ENCODE peak calls at places on chromosomes 3 and 15, in nine cellular contexts. V, I, W, Z, B, D, R, F and P are unnamed samples.
A peak's percentile ranks its signal among the peaks of the same experiment; 100 is the strongest.

GRCh38 chr15:61908241-61908640 is 152.0 kb downstream of the VPS13C start:
- DNase-seq in V (no peak), I (no peak), W (no peak), Z (no peak), B (no peak), D (no peak), R (no peak), F (no peak), P (no peak)

GRCh38 chr3:147411777-147412176 is 2.6 kb downstream of the ZIC1 start:
- DNase-seq in V (no peak), I (no peak), W (no peak), Z (no peak), B (no peak), D (no peak), R (no peak), F (no peak), P (no peak)

GRCh38 chr15:95825198-95825597 is 505.3 kb upstream of the NR2F2 start:
- DNase-seq in V (no peak), I (no peak), W (no peak), Z (no peak), B (no peak), D (no peak), R (no peak), F (no peak), P (no peak)

GRCh38 chr15:68843425-68844311 is 23.0 kb upstream of the ANP32A start:
- DNase-seq in V (no peak), I (no peak), W (peak; percentile 30), Z (peak; percentile 10), B (no peak), D (peak; percentile 32), R (no peak), F (peak; percentile 41), P (no peak)

GRCh38 chr15:76678766-76679165 is 226.4 kb downstream of the SCAPER start:
- DNase-seq in V (no peak), I (peak; percentile 60), W (peak; percentile 55), Z (no peak), B (no peak), D (no peak), R (no peak), F (no peak), P (peak; percentile 19)

GRCh38 chr3:72973031-72973723 is 23.4 kb upstream of the PPP4R2 start:
- DNase-seq in V (no peak), I (peak; percentile 19), W (no peak), Z (peak; percentile 84), B (peak; percentile 70), D (no peak), R (no peak), F (no peak), P (no peak)

GRCh38 chr15:58441376-58442070 is 9.7 kb downstream of the LIPC start:
- DNase-seq in V (no peak), I (peak; percentile 87), W (peak; percentile 81), Z (no peak), B (no peak), D (no peak), R (peak; percentile 43), F (no peak), P (no peak)

GRCh38 chr3:112084980-112085697 is 1.1 kb upstream of the C3orf52 start:
- DNase-seq in V (no peak), I (no peak), W (no peak), Z (peak; percentile 56), B (no peak), D (no peak), R (no peak), F (no peak), P (no peak)

GRCh38 chr15:40845511-40846284 is 1.9 kb downstream of the SPINT1 start:
- DNase-seq in V (no peak), I (no peak), W (no peak), Z (peak; percentile 87), B (peak; percentile 78), D (no peak), R (no peak), F (no peak), P (no peak)

GRCh38 chr15:71683401-71684274 is 126.7 kb upstream of the NR2E3 start:
- DNase-seq in V (no peak), I (peak; percentile 57), W (peak; percentile 29), Z (no peak), B (no peak), D (no peak), R (no peak), F (no peak), P (no peak)

GRCh38 chr15:38254065-38254883 is 1.6 kb downstream of the SPRED1 start:
- DNase-seq in V (no peak), I (peak; percentile 68), W (peak; percentile 72), Z (peak; percentile 62), B (peak; percentile 46), D (peak; percentile 12), R (no peak), F (peak; percentile 11), P (no peak)

GRCh38 chr15:59457103-59457502 is 19.1 kb downstream of the FAM81A start:
- DNase-seq in V (no peak), I (no peak), W (no peak), Z (no peak), B (no peak), D (no peak), R (no peak), F (no peak), P (no peak)

GRCh38 chr3:184584001-184584891 is 22.7 kb downstream of the EPHB3 start:
- DNase-seq in V (no peak), I (no peak), W (no peak), Z (no peak), B (no peak), D (no peak), R (no peak), F (no peak), P (no peak)

GRCh38 chr15:82540984-82541431 is 751 bp upstream of the RPS17 start:
- DNase-seq in V (no peak), I (peak; percentile 38), W (peak; percentile 29), Z (peak; percentile 21), B (peak; percentile 16), D (no peak), R (no peak), F (no peak), P (peak; percentile 19)

GRCh38 chr3:33729993-33730392 is 11.9 kb upstream of the CLASP2 start:
- DNase-seq in V (no peak), I (no peak), W (no peak), Z (peak; percentile 12), B (no peak), D (no peak), R (no peak), F (no peak), P (no peak)

GRCh38 chr15:80709542-80709941 is 14.4 kb downstream of the ABHD17C start:
- DNase-seq in V (no peak), I (no peak), W (no peak), Z (peak; percentile 81), B (peak; percentile 76), D (no peak), R (no peak), F (no peak), P (no peak)

GRCh38 chr3:142056656-142057330 is 92.6 kb downstream of the TFDP2 start:
- DNase-seq in V (no peak), I (no peak), W (no peak), Z (no peak), B (no peak), D (no peak), R (no peak), F (no peak), P (no peak)

GRCh38 chr3:114454592-114455251 is 160.9 kb downstream of the TIGIT start:
- DNase-seq in V (no peak), I (no peak), W (peak; percentile 23), Z (no peak), B (no peak), D (no peak), R (no peak), F (peak; percentile 42), P (no peak)

GRCh38 chr3:138089091-138089490 is 26.3 kb downstream of the DZIP1L start:
- DNase-seq in V (no peak), I (peak; percentile 80), W (peak; percentile 88), Z (no peak), B (no peak), D (no peak), R (no peak), F (no peak), P (peak; percentile 16)